ENCODE peak calls at places on chromosomes 2 and 18, in seven cellular contexts. H is kidney tubule cell; Y is cardiac fibroblast; P is EH; J is stimulated activated CD4-positive, alpha-beta T cell treated with anti-CD3 and anti-CD28 coated beads, TNF-alpha, amount 100 ng/mL, for 24 hours; U is fibroblast of mammary gland; K is HCEC 1CT. D is an unnamed sample.

GRCh38 chr2:70496819-70497218 is 56.8 kb downstream of the TGFA start:
- DNase-seq in H (peak), P (peak), K (no peak), J (no peak), Y (no peak), U (no peak), D (peak)

GRCh38 chr2:63023444-63023843 is 27.2 kb upstream of the OTX1 start:
- DNase-seq in U (peak), J (no peak), K (peak), H (peak), Y (peak), P (peak), D (no peak)

GRCh38 chr2:197255550-197255949 is 55.0 kb downstream of the ANKRD44 start:
- DNase-seq in K (no peak), H (no peak), P (peak), J (peak), Y (peak), U (no peak), D (peak)

GRCh38 chr2:63679252-63679850 is 90.6 kb downstream of the MDH1 start:
- DNase-seq in U (no peak), Y (no peak), P (peak), H (no peak), J (no peak), K (no peak), D (peak)

GRCh38 chr18:3540805-3541548 is 91.0 kb downstream of the TGIF1 start:
- DNase-seq in J (no peak), U (no peak), K (no peak), P (no peak), Y (no peak), H (peak), D (no peak)

GRCh38 chr18:69725009-69725408 is 222.7 kb downstream of the CD226 start:
- DNase-seq in H (no peak), Y (no peak), P (no peak), K (peak), U (peak), J (no peak), D (no peak)

GRCh38 chr2:192194866-192195547 is at the start of gene TMEFF2:
- DNase-seq in P (peak), U (peak), J (no peak), K (peak), H (peak), Y (peak), D (peak)

GRCh38 chr2:22579341-22579740 is 805.6 kb upstream of the KLHL29 start:
- DNase-seq in H (no peak), Y (no peak), K (no peak), J (no peak), P (no peak), U (no peak), D (no peak)

GRCh38 chr2:32009479-32010256 is 1.1 kb downstream of the MEMO1 start:
- DNase-seq in P (peak), K (peak), U (no peak), Y (peak), J (no peak), H (peak), D (peak)

GRCh38 chr2:75294362-75294761 is 95.0 kb upstream of the TACR1 start:
- DNase-seq in H (no peak), P (no peak), K (no peak), U (no peak), Y (no peak), J (no peak), D (no peak)

GRCh38 chr2:48946444-48947048 is 191.0 kb upstream of the LHCGR start:
- DNase-seq in U (peak), P (peak), H (peak), J (peak), Y (peak), K (peak), D (peak)

GRCh38 chr18:61831071-61831470 is 61.7 kb downstream of the RNF152 start:
- DNase-seq in P (peak), K (no peak), H (no peak), J (no peak), Y (peak), U (no peak), D (no peak)

GRCh38 chr2:124209441-124209840 is 184.4 kb downstream of the CNTNAP5 start:
- DNase-seq in J (no peak), P (no peak), U (no peak), K (no peak), Y (no peak), H (no peak), D (no peak)

D was measured in AG10803.